ENCODE peak calls at places on chromosomes 16 and 17, in eight cellular contexts. F is tibial artery; P is EL; M is NCI-H510A; Y is H54; T is activated CD4-positive, CD25-positive, alpha-beta regulatory T cell treated with anti-CD3 and anti-CD28 coated beads, Interleukin-2, amount 50 U/mL, for 72 hours; L is skeletal muscle cell; V is posterior cingulate gyrus. J is an unnamed sample.

GRCh38 chr16:72658888-72659717 is 388.8 kb downstream of the ZFHX3 start:
- DNase-seq in F (no peak), P (peak), M (no peak), Y (no peak), T (no peak), L (no peak), V (no peak), J (no peak)

GRCh38 chr17:81480140-81480917 is 32.3 kb downstream of the ACTG1 start:
- DNase-seq in F (peak), P (peak), M (no peak), Y (peak), T (no peak), L (peak), V (no peak), J (peak)

GRCh38 chr17:58401287-58401686 is 16.0 kb downstream of the RNF43 start:
- DNase-seq in F (no peak), P (no peak), M (peak), Y (no peak), T (no peak), L (no peak), V (no peak), J (no peak)

GRCh38 chr17:64399071-64399766 is 8.6 kb upstream of the PECAM1 start:
- DNase-seq in F (no peak), P (no peak), M (no peak), Y (no peak), T (no peak), L (no peak), V (peak), J (no peak)

GRCh38 chr16:89502319-89502843 is 5.8 kb upstream of the SPG7 start:
- DNase-seq in F (no peak), P (peak), M (no peak), Y (peak), T (no peak), L (no peak), V (no peak), J (no peak)

GRCh38 chr17:81536299-81537290 is 8.4 kb downstream of the FSCN2 start:
- DNase-seq in F (no peak), P (no peak), M (no peak), Y (no peak), T (no peak), L (no peak), V (no peak), J (no peak)

GRCh38 chr16:10078541-10078949 is 103.7 kb downstream of the GRIN2A start:
- DNase-seq in F (no peak), P (no peak), M (no peak), Y (no peak), T (no peak), L (no peak), V (peak), J (no peak)

GRCh38 chr17:45410144-45411091 is 22.3 kb downstream of the ARHGAP27 start:
- DNase-seq in F (peak), P (no peak), M (no peak), Y (no peak), T (peak), L (no peak), V (peak), J (no peak)

GRCh38 chr16:67431805-67432476 is 1.0 kb downstream of the HSD11B2 start:
- DNase-seq in F (no peak), P (no peak), M (peak), Y (no peak), T (no peak), L (no peak), V (no peak), J (peak)

GRCh38 chr16:52629296-52629695 is 82.4 kb upstream of the TOX3 start:
- DNase-seq in F (no peak), P (no peak), M (no peak), Y (no peak), T (no peak), L (no peak), V (no peak), J (no peak)

GRCh38 chr16:68273896-68274295 is 9.6 kb downstream of the SLC7A6 start:
- DNase-seq in F (no peak), P (no peak), M (no peak), Y (no peak), T (no peak), L (no peak), V (peak), J (no peak)

GRCh38 chr17:352421-353212 is at the start of gene RPH3AL:
- DNase-seq in F (peak), P (no peak), M (peak), Y (no peak), T (no peak), L (no peak), V (no peak), J (no peak)

GRCh38 chr17:32349503-32349853 is 479 bp upstream of the ZNF207 start:
- DNase-seq in F (no peak), P (peak), M (no peak), Y (no peak), T (no peak), L (no peak), V (no peak), J (no peak)

GRCh38 chr16:87550510-87550961 is 51.8 kb upstream of the JPH3 start:
- DNase-seq in F (no peak), P (no peak), M (no peak), Y (peak), T (peak), L (no peak), V (peak), J (peak)

GRCh38 chr16:1383556-1383955 is 30.9 kb downstream of the UNKL start:
- DNase-seq in F (no peak), P (no peak), M (no peak), Y (no peak), T (no peak), L (no peak), V (no peak), J (no peak)

GRCh38 chr16:3665508-3665907 is 11.0 kb downstream of the DNASE1 start:
- DNase-seq in F (no peak), P (no peak), M (no peak), Y (no peak), T (no peak), L (no peak), V (peak), J (no peak)

GRCh38 chr17:47423406-47424295 is 99.9 kb downstream of the EFCAB13 start:
- DNase-seq in F (no peak), P (peak), M (peak), Y (no peak), T (no peak), L (no peak), V (peak), J (peak)

GRCh38 chr17:63399856-63400255 is 46.2 kb downstream of the CYB561 start:
- DNase-seq in F (peak), P (no peak), M (peak), Y (no peak), T (no peak), L (peak), V (no peak), J (peak)

GRCh38 chr16:76287466-76287865 is 10.3 kb downstream of the CNTNAP4 start:
- DNase-seq in F (no peak), P (no peak), M (no peak), Y (no peak), T (no peak), L (no peak), V (no peak), J (no peak)

GRCh38 chr17:48500435-48501426 is 30.1 kb downstream of the HOXB1 start:
- DNase-seq in F (no peak), P (no peak), M (no peak), Y (no peak), T (no peak), L (no peak), V (no peak), J (no peak)